ENCODE peak calls at places on chromosome 21, in seven cellular contexts. X, S, B, Z, D, E and U are unnamed samples.

GRCh38 chr21:17679002-17679600 is 66.4 kb upstream of the BTG3 start:
- DNase-seq in X (no peak), S (peak; percentile 58), B (peak; percentile 22), Z (no peak), D (peak; percentile 54), E (peak; percentile 86), U (peak; percentile 38)

GRCh38 chr21:40383951-40384350 is 463.0 kb downstream of the DSCAM start:
- DNase-seq in X (no peak), S (no peak), B (no peak), Z (no peak), D (no peak), E (no peak), U (no peak)

GRCh38 chr21:44835647-44835973 is 17.7 kb upstream of the SUMO3 start:
- DNase-seq in X (no peak), S (no peak), B (no peak), Z (no peak), D (no peak), E (no peak), U (no peak)

GRCh38 chr21:28089599-28090421 is 902.9 kb downstream of the LTN1 start:
- DNase-seq in X (no peak), S (no peak), B (no peak), Z (peak; percentile 65), D (no peak), E (no peak), U (no peak)

GRCh38 chr21:14737922-14738321 is 191.8 kb upstream of the SAMSN1 start:
- DNase-seq in X (no peak), S (peak; percentile 9), B (no peak), Z (peak; percentile 6), D (no peak), E (peak; percentile 68), U (peak; percentile 25)

GRCh38 chr21:45740491-45741357 is 97.2 kb downstream of the PCBP3 start:
- DNase-seq in X (no peak), S (no peak), B (no peak), Z (no peak), D (no peak), E (no peak), U (no peak)

GRCh38 chr21:37945036-37945435 is 28.8 kb upstream of the KCNJ6 start:
- DNase-seq in X (no peak), S (no peak), B (no peak), Z (no peak), D (no peak), E (no peak), U (no peak)

GRCh38 chr21:42939581-42940413 is 14.4 kb upstream of the ERVH48-1 start:
- DNase-seq in X (peak; percentile 56), S (peak; percentile 98), B (no peak), Z (peak; percentile 51), D (peak; percentile 89), E (peak; percentile 98), U (peak; percentile 81)

GRCh38 chr21:25999935-26000582 is 170.5 kb downstream of the APP start:
- DNase-seq in X (no peak), S (no peak), B (no peak), Z (no peak), D (no peak), E (no peak), U (no peak)

GRCh38 chr21:8993943-8994639 is 1527.3 kb upstream of the TPTE start:
- DNase-seq in X (no peak), S (no peak), B (no peak), Z (no peak), D (no peak), E (no peak), U (no peak)

GRCh38 chr21:26112127-26112742 is 58.3 kb downstream of the APP start:
- DNase-seq in X (no peak), S (no peak), B (no peak), Z (no peak), D (no peak), E (no peak), U (no peak)

GRCh38 chr21:39057121-39057520 is 126.1 kb downstream of the PSMG1 start:
- DNase-seq in X (no peak), S (no peak), B (no peak), Z (no peak), D (no peak), E (no peak), U (no peak)

GRCh38 chr21:40686526-40686925 is 160.4 kb downstream of the DSCAM start:
- DNase-seq in X (no peak), S (no peak), B (no peak), Z (no peak), D (no peak), E (no peak), U (no peak)

GRCh38 chr21:44844256-44844655 is 26.4 kb upstream of the SUMO3 start:
- DNase-seq in X (no peak), S (no peak), B (no peak), Z (no peak), D (no peak), E (no peak), U (no peak)

GRCh38 chr21:45363921-45364463 is 41.0 kb upstream of the COL18A1 start:
- DNase-seq in X (peak; percentile 86), S (peak; percentile 99), B (no peak), Z (peak; percentile 75), D (peak; percentile 96), E (peak; percentile 99), U (peak; percentile 98)

GRCh38 chr21:45638707-45639106 is 4.8 kb upstream of the PCBP3 start:
- DNase-seq in X (no peak), S (no peak), B (no peak), Z (no peak), D (no peak), E (no peak), U (no peak)

GRCh38 chr21:41918561-41919358 is 35.1 kb downstream of the C2CD2 start:
- DNase-seq in X (no peak), S (no peak), B (no peak), Z (no peak), D (no peak), E (no peak), U (no peak)
- TF ChIP-seq CTCF in X (no peak), S (no peak), B (no peak), Z (no peak), D (no peak), E (no peak), U (no peak)

GRCh38 chr21:34526618-34527290 is 14.7 kb upstream of the KCNE1 start:
- DNase-seq in X (peak; percentile 50), S (peak; percentile 100), B (no peak), Z (peak; percentile 71), D (peak; percentile 100), E (peak; percentile 100), U (peak; percentile 99)
- H3K4me3 ChIP-seq in X (peak overlapping the region; percentile 70), S (peak overlapping the region; percentile 47), B (peak overlapping the region; percentile 29), Z (peak overlapping the region; percentile 70), D (peak overlapping the region; percentile 53), E (peak overlapping the region; percentile 65), U (peak overlapping the region; percentile 55)

GRCh38 chr21:31580866-31581276 is 78.6 kb upstream of the SOD1 start:
- DNase-seq in X (peak; percentile 9), S (peak; percentile 59), B (no peak), Z (peak; percentile 56), D (peak; percentile 7), E (peak; percentile 81), U (no peak)
- TF ChIP-seq CTCF in X (peak; percentile 63), S (peak; percentile 92), B (peak; percentile 83), Z (peak; percentile 85), D (peak; percentile 89), E (peak; percentile 96), U (peak; percentile 92)

DNA sequence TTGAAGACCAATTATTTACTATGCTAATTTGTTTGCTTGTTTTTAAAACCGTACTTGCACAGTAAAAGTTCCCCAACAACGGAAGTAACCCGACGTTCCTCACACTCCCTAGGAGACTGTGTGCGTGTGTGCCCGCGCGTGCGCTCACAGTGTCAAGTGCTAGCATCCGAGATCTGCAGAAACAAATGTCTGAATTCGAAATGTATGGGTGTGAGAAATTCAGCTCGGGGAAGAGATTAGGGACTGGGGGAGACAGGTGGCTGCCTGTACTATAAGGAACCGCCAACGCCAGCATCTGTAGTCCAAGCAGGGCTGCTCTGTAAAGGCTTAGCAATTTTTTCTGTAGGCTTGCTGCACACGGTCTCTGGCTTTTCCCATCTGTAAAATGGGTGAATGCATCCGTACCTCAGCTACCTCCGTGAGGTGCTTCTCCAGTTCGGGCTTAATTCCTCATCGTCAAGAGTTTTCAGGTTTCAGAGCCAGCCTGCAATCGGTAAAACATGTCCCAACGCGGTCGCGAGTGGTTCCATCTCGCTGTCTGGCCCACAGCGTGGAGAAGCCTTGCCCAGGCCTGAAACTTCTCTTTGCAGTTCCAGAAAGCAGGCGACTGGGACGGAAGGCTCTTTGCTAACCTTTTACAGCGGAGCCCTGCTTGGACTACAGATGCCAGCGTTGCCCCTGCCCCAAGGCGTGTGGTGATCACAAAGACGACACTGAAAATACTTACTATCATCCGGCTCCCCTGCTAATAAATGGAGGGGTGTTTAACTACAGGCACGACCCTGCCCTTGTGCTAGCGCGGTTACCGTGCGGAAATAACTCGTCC is 1.2 kb upstream of the OLIG2 start:
- DNase-seq in X (no peak), S (no peak), B (no peak), Z (no peak), D (no peak), E (no peak), U (no peak)
- H3K4me3 ChIP-seq in X (no peak overlapping the region), S (no peak overlapping the region), B (no peak overlapping the region), Z (no peak overlapping the region), D (no peak overlapping the region), E (no peak overlapping the region), U (no peak overlapping the region)

DNA sequence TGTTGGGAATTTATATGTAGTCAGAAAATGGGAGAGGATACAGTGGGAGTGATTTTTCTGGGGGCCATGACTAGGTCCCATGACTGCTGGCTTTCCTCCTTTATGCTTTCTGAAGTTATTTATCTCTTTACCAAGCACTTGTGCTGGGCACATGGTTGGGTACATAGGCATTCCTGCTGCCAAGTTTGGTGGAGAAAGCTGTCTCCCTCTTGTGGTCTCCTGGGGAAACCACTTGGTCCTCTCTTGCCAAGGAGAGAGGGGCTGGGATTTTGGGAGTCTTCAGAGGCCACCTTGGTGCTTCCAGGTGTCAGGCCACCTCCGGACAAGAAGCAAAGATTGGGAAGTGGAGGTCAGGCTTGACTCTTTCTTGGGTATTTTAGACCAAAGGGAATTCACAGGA is 120.2 kb upstream of the KCNE2 start:
- DNase-seq in X (no peak), S (no peak), B (no peak), Z (peak; percentile 3), D (no peak), E (peak; percentile 45), U (no peak)
- TF ChIP-seq CTCF in X (no peak), S (peak; percentile 60), B (peak; percentile 66), Z (peak; percentile 39), D (peak; percentile 59), E (peak; percentile 68), U (peak; percentile 76)

GRCh38 chr21:36291509-36291908 is 28.5 kb upstream of the MORC3 start:
- DNase-seq in X (no peak), S (no peak), B (no peak), Z (no peak), D (no peak), E (no peak), U (no peak)

GRCh38 chr21:36288651-36289243 is 31.2 kb upstream of the MORC3 start:
- DNase-seq in X (no peak), S (no peak), B (no peak), Z (no peak), D (no peak), E (no peak), U (no peak)
- H3K4me3 ChIP-seq in X (no peak overlapping the region), S (no peak overlapping the region), B (peak overlapping the region; percentile 16), Z (no peak overlapping the region), D (no peak overlapping the region), E (no peak overlapping the region), U (no peak overlapping the region)